ENCODE peak calls at places on chromosomes 5 and 9, in six cellular contexts. B, F, S, D, N and Y are unnamed samples.

GRCh38 chr5:57986746-57987145 is 473.1 kb downstream of the PLK2 start:
- DNase-seq in B (no peak), F (no peak), S (no peak), D (no peak), N (no peak), Y (no peak)

GRCh38 chr9:4837126-4837767 is 44.5 kb downstream of the RCL1 start:
- DNase-seq in B (no peak), F (no peak), S (no peak), D (peak), N (no peak), Y (no peak)

GRCh38 chr5:126462239-126463014 is 39.2 kb downstream of the GRAMD2B start:
- DNase-seq in B (peak), F (no peak), S (no peak), D (peak), N (no peak), Y (no peak)

GRCh38 chr5:157502143-157502647 is 42.2 kb downstream of the NIPAL4 start:
- DNase-seq in B (no peak), F (peak), S (no peak), D (no peak), N (no peak), Y (no peak)

GRCh38 chr9:127912882-127913281 is 4.0 kb downstream of the ST6GALNAC4 start:
- DNase-seq in B (no peak), F (peak), S (no peak), D (peak), N (no peak), Y (no peak)

GRCh38 chr9:91811024-91811909 is 138.8 kb downstream of the ROR2 start:
- DNase-seq in B (no peak), F (no peak), S (peak), D (no peak), N (no peak), Y (no peak)

GRCh38 chr5:5135957-5136676 is 4.0 kb upstream of the ADAMTS16 start:
- DNase-seq in B (no peak), F (no peak), S (no peak), D (peak), N (no peak), Y (no peak)

GRCh38 chr9:86600291-86600690 is 246.1 kb upstream of the TUT7 start:
- DNase-seq in B (no peak), F (no peak), S (no peak), D (no peak), N (no peak), Y (no peak)

GRCh38 chr9:134484479-134484878 is 157.1 kb upstream of the COL5A1 start:
- DNase-seq in B (no peak), F (no peak), S (no peak), D (peak), N (no peak), Y (no peak)

GRCh38 chr5:146463446-146463845 is 16.3 kb downstream of the TCERG1 start:
- DNase-seq in B (no peak), F (no peak), S (no peak), D (no peak), N (no peak), Y (no peak)

GRCh38 chr5:151219789-151220188 is 4.1 kb downstream of the CCDC69 start:
- DNase-seq in B (no peak), F (no peak), S (no peak), D (peak), N (no peak), Y (no peak)

GRCh38 chr9:89473762-89474469 is 24.0 kb downstream of the SEMA4D start:
- DNase-seq in B (no peak), F (no peak), S (no peak), D (no peak), N (no peak), Y (no peak)

GRCh38 chr9:24118170-24118569 is 292.1 kb upstream of the ELAVL2 start:
- DNase-seq in B (no peak), F (no peak), S (no peak), D (no peak), N (no peak), Y (no peak)

GRCh38 chr9:114382951-114383865 is 4.6 kb downstream of the AKNA start:
- DNase-seq in B (no peak), F (peak), S (no peak), D (peak), N (peak), Y (peak)

GRCh38 chr5:141186897-141187512 is at the start of gene PCDHB9:
- DNase-seq in B (peak), F (no peak), S (peak), D (no peak), N (no peak), Y (no peak)

GRCh38 chr5:5436206-5436765 is 13.8 kb downstream of the ICE1 start:
- DNase-seq in B (no peak), F (no peak), S (no peak), D (no peak), N (no peak), Y (no peak)

GRCh38 chr9:137486545-137487453 is 27.7 kb upstream of the NSMF start:
- DNase-seq in B (no peak), F (no peak), S (peak), D (peak), N (no peak), Y (no peak)

GRCh38 chr9:128124873-128125574 is 2.5 kb downstream of the PTGES2 start:
- DNase-seq in B (peak), F (peak), S (peak), D (peak), N (peak), Y (no peak)

GRCh38 chr5:142716963-142717362 is 31.1 kb upstream of the FGF1 start:
- DNase-seq in B (peak), F (peak), S (peak), D (peak), N (peak), Y (no peak)

GRCh38 chr5:135208555-135209494 is 174.8 kb upstream of the PITX1 start:
- DNase-seq in B (no peak), F (no peak), S (no peak), D (peak), N (no peak), Y (no peak)

GRCh38 chr5:60092671-60093422 is 199.3 kb upstream of the PDE4D start:
- DNase-seq in B (no peak), F (no peak), S (no peak), D (peak), N (no peak), Y (no peak)

GRCh38 chr9:69476016-69476415 is 151.0 kb downstream of the ENTREP1 start:
- DNase-seq in B (no peak), F (no peak), S (no peak), D (no peak), N (peak), Y (no peak)

GRCh38 chr5:177416334-177416733 is 7.0 kb upstream of the F12 start:
- DNase-seq in B (no peak), F (peak), S (no peak), D (peak), N (no peak), Y (no peak)

GRCh38 chr5:1488882-1489680 is 34.7 kb downstream of the LPCAT1 start:
- DNase-seq in B (no peak), F (no peak), S (no peak), D (peak), N (peak), Y (peak)

GRCh38 chr5:149581931-149582768 is 852 bp downstream of the ARHGEF37 start:
- DNase-seq in B (no peak), F (no peak), S (no peak), D (no peak), N (no peak), Y (no peak)

GRCh38 chr5:149959406-149960236 is 937 bp upstream of the SLC26A2 start:
- DNase-seq in B (no peak), F (no peak), S (peak), D (peak), N (peak), Y (peak)

GRCh38 chr9:105447814-105448812 is at the start of gene FSD1L:
- DNase-seq in B (peak), F (peak), S (peak), D (peak), N (peak), Y (peak)

GRCh38 chr9:123329329-123329955 is 26.6 kb upstream of the CRB2 start:
- DNase-seq in B (no peak), F (peak), S (no peak), D (peak), N (no peak), Y (no peak)

GRCh38 chr9:136151848-136152542 is 33.3 kb upstream of the TMEM250 start:
- DNase-seq in B (no peak), F (no peak), S (no peak), D (no peak), N (no peak), Y (no peak)

GRCh38 chr5:121763674-121764073 is 88.0 kb upstream of the FTMT start:
- DNase-seq in B (no peak), F (no peak), S (no peak), D (no peak), N (no peak), Y (no peak)

GRCh38 chr5:132962429-132962928 is 955 bp downstream of the AFF4 start:
- DNase-seq in B (peak), F (no peak), S (peak), D (peak), N (no peak), Y (no peak)

GRCh38 chr9:17824927-17825659 is 246.2 kb downstream of the SH3GL2 start:
- DNase-seq in B (no peak), F (no peak), S (no peak), D (no peak), N (no peak), Y (no peak)

GRCh38 chr9:17829812-17830385 is 251.0 kb downstream of the SH3GL2 start:
- DNase-seq in B (no peak), F (no peak), S (no peak), D (no peak), N (no peak), Y (no peak)

DNA sequence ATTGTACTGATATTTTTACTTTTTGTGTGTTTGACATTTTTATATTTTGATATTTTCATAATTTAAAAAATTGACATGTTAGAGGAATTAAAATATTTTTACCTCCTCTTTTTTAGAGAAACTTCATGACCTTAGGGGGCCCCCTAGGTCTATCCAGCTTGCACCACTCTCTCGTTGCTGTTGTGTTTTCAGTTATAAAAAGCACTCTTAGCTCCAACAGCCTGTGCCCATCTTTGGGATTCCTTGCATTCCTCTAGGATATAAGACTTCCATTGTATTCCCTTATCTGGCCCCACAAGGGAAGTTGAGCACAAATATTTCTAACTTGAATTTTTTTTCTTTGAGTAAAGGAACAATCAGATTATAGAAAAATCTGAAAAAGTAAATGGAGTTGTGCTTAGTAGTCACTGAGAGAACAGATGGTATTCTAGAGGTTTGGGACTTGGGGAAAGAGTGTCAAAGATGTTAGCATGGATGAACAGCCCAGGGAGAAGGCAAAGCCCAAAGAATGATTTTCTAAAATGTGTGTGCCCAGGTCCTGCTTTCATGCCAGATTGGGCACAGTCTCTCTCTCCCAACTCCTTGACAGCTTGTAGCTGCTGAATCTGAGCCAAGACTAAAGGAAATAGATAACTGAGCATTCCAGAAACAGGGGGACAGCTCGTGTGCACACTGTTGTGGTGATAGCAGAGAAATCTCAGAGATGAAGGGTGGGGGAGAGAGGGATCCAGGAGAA is 245.5 kb downstream of the SH3GL2 start:
- DNase-seq in B (no peak), F (no peak), S (no peak), D (no peak), N (no peak), Y (no peak)
- TF ChIP-seq CTCF in B (no peak), F (no peak), S (peak), D (no peak), N (no peak), Y (no peak)

DNA sequence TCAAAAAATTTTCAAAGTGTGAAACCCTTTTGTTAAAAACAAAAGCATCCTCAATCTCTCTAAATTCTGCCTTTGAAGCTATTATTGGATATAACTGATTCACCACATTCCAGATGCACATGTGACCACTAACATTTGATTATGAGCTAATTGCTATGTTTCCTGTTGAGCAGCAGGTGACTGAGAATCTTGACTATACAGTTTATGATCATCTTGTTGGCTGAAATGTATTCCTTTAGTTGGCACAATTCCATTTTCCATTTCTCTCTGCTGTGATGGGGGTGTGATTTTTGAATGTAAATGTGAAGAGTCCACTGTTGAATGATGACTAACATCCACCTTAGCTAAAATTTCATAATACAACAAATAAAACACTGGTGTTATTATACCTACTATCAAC is 10.7 kb downstream of the LYSMD3 start:
- DNase-seq in B (no peak), F (no peak), S (no peak), D (no peak), N (no peak), Y (no peak)
- TF ChIP-seq CTCF in B (no peak), F (no peak), S (no peak), D (no peak), N (no peak), Y (no peak)

DNA sequence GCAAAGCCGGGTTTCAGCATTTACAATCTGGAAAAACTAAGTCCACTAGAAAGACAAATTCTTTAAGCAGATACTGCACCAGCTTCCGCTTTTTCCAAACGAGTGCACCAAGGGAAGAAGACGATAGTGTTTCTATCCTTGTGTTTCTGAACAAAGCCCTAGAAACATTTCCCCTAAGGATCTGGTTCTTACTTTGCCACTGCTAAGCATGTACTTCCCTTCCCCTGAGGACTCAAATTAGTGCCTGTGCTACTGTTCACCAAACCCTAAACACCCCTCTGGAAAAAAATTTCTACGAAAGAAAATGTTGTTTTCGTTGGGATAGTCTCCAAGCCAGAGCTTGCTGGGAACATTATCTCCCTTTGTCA is 294.6 kb downstream of the BNC2 start:
- DNase-seq in B (no peak), F (no peak), S (no peak), D (no peak), N (no peak), Y (no peak)
- TF ChIP-seq CTCF in B (no peak), F (no peak), S (no peak), D (no peak), N (no peak), Y (no peak)

DNA sequence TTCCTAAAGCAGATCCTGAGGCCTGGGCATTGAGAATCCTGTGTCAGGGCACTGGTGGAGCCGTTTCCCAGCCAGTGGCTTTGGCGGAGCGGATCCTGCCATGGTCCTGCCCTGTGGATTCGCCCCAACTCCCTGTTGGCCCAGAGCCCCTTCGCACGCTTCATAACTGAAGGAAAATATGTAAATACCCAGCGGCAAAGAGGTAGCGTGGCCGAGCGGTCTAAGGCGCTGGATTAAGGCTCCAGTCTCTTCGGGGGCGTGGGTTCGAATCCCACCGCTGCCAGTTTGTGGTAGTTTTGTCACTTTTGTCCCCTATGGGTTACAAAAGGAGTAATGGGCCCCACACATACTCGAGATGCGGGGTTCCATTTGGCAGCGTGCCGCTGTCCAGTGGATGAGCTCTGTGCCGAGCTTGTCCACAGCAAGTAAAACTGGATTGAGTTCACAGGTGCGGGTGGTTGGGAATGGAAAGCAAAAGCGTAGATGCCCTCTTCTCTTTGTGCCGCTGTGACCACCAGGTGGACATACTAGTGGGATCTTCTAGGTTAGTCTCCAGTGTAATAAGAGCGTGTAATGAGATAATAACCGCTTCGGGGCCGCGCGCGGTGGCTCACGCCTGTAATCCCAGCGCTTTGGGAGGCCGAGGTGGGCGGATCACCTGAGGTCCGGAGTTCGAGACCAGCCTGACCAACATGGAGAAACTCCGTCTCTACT is 17.3 kb downstream of the TRIM7 start:
- DNase-seq in B (peak), F (peak), S (peak), D (peak), N (peak), Y (peak)
- TF ChIP-seq CTCF in B (no peak), F (no peak), S (peak), D (peak), N (no peak), Y (no peak)

DNA sequence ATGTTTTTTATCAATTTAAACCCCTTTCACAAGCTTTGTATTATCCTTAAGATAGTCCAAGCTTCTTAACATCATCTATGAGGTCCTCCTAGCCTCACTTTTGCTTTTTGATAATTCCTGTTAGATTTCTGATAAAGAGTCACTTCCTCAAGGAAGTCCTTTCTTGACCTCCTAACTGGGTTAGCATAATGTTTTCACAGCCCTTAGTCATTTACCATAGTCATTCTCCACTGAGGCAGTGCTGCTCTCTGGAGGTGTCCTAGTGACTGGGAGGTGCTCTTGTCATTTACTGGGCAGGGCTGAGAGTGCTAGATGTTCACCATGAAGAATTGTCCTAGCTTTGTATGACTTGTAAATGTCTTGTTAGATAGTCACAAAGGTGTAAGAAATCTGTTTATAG is 26.4 kb downstream of the TNPO1 start:
- DNase-seq in B (no peak), F (peak), S (no peak), D (peak), N (no peak), Y (no peak)
- TF ChIP-seq CTCF in B (no peak), F (no peak), S (peak), D (peak), N (no peak), Y (no peak)

GRCh38 chr5:91114658-91115057 is 268.5 kb downstream of the ARRDC3 start:
- DNase-seq in B (no peak), F (no peak), S (no peak), D (no peak), N (no peak), Y (no peak)

GRCh38 chr5:91110709-91111108 is 272.4 kb downstream of the ARRDC3 start:
- DNase-seq in B (no peak), F (no peak), S (no peak), D (no peak), N (no peak), Y (no peak)

GRCh38 chr5:91104062-91104448 is 279.1 kb downstream of the ARRDC3 start:
- DNase-seq in B (no peak), F (no peak), S (no peak), D (no peak), N (no peak), Y (no peak)

GRCh38 chr5:91111473-91112238 is 271.5 kb downstream of the ARRDC3 start:
- DNase-seq in B (no peak), F (no peak), S (no peak), D (no peak), N (no peak), Y (no peak)

GRCh38 chr5:91109634-91110033 is 273.5 kb downstream of the ARRDC3 start:
- DNase-seq in B (no peak), F (no peak), S (no peak), D (no peak), N (no peak), Y (no peak)
- TF ChIP-seq CTCF in B (no peak), F (no peak), S (peak), D (peak), N (no peak), Y (no peak)

DNA sequence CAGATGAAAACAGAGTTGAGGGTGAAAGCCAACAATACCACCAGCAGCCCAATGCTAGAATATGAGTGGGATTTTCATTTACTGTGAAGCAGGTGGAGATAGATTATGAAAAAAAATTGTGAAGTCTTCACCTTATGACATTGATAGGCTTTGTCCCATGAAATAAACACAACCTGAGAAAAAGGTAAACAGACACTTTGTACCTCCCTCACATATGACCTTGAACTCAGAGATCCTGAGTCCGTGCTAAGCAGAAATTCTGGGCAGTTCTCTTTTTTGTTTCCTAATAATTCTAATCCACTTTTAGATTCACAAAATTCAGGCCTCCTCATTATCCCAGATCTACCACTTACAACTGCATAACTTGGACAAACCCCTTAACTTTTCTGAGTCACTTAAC is 127.3 kb upstream of the RORB start:
- DNase-seq in B (no peak), F (no peak), S (no peak), D (no peak), N (no peak), Y (no peak)
- TF ChIP-seq CTCF in B (no peak), F (no peak), S (no peak), D (no peak), N (no peak), Y (no peak)

GRCh38 chr5:31561936-31562335 is 29.8 kb downstream of the C5orf22 start:
- DNase-seq in B (no peak), F (no peak), S (no peak), D (no peak), N (no peak), Y (no peak)
- TF ChIP-seq CTCF in B (no peak), F (no peak), S (no peak), D (no peak), N (no peak), Y (no peak)